ENCODE peak calls at places on chromosomes 12 and 14, in six cellular contexts. One of them, this sample, is unnamed. For H3K36me3, the result is how much of the 10 kb centered on the place peaks cover.

GRCh38 chr14:58243790-58244555 is 670 bp upstream of the PSMA3 start:
- DNase-seq in adrenal gland: no peak
- DNase-seq in body of pancreas: no peak
- DNase-seq in HCT116: peak
- DNase-seq in transverse colon: no peak
- DNase-seq in upper lobe of left lung: no peak
- DNase-seq in this sample: no peak

GRCh38 chr12:106062693-106063092 is 76.1 kb downstream of the NUAK1 start:
- DNase-seq in adrenal gland: no peak
- DNase-seq in body of pancreas: no peak
- DNase-seq in HCT116: no peak
- DNase-seq in transverse colon: no peak
- DNase-seq in upper lobe of left lung: no peak
- DNase-seq in this sample: no peak

GRCh38 chr14:92022036-92022435 is 17.8 kb downstream of the TRIP11 start:
- DNase-seq in adrenal gland: no peak
- DNase-seq in body of pancreas: no peak
- DNase-seq in HCT116: no peak
- DNase-seq in transverse colon: no peak
- DNase-seq in upper lobe of left lung: no peak
- DNase-seq in this sample: no peak

GRCh38 chr12:93314177-93314497 is 63.6 kb upstream of the NUDT4 start:
- DNase-seq in adrenal gland: no peak
- DNase-seq in body of pancreas: no peak
- DNase-seq in HCT116: no peak
- DNase-seq in transverse colon: no peak
- DNase-seq in upper lobe of left lung: no peak
- DNase-seq in this sample: no peak

GRCh38 chr12:89756638-89757321 is 48.1 kb upstream of the ATP2B1 start:
- DNase-seq in adrenal gland: no peak
- DNase-seq in body of pancreas: no peak
- DNase-seq in HCT116: peak
- DNase-seq in transverse colon: no peak
- DNase-seq in upper lobe of left lung: no peak
- DNase-seq in this sample: no peak

GRCh38 chr12:47391566-47391965 is 311.8 kb upstream of the AMIGO2 start:
- DNase-seq in adrenal gland: no peak
- DNase-seq in body of pancreas: no peak
- DNase-seq in HCT116: no peak
- DNase-seq in transverse colon: peak
- DNase-seq in upper lobe of left lung: peak
- DNase-seq in this sample: no peak

GRCh38 chr14:95307402-95308041 is 12.2 kb downstream of the CLMN start:
- DNase-seq in adrenal gland: no peak
- DNase-seq in body of pancreas: peak
- DNase-seq in HCT116: no peak
- DNase-seq in transverse colon: no peak
- DNase-seq in upper lobe of left lung: no peak
- DNase-seq in this sample: peak

GRCh38 chr12:124620606-124621295 is 53.3 kb upstream of the NCOR2 start:
- DNase-seq in adrenal gland: no peak
- DNase-seq in body of pancreas: no peak
- DNase-seq in HCT116: no peak
- DNase-seq in transverse colon: no peak
- DNase-seq in upper lobe of left lung: no peak
- DNase-seq in this sample: no peak

GRCh38 chr12:5554711-5555110 is 122.8 kb downstream of the NTF3 start:
- DNase-seq in adrenal gland: no peak
- DNase-seq in body of pancreas: no peak
- DNase-seq in HCT116: no peak
- DNase-seq in transverse colon: no peak
- DNase-seq in upper lobe of left lung: no peak
- DNase-seq in this sample: no peak

GRCh38 chr12:47017901-47018479 is 61.4 kb upstream of the PCED1B start:
- DNase-seq in adrenal gland: no peak
- DNase-seq in body of pancreas: no peak
- DNase-seq in HCT116: no peak
- DNase-seq in transverse colon: no peak
- DNase-seq in upper lobe of left lung: no peak
- DNase-seq in this sample: no peak

DNA sequence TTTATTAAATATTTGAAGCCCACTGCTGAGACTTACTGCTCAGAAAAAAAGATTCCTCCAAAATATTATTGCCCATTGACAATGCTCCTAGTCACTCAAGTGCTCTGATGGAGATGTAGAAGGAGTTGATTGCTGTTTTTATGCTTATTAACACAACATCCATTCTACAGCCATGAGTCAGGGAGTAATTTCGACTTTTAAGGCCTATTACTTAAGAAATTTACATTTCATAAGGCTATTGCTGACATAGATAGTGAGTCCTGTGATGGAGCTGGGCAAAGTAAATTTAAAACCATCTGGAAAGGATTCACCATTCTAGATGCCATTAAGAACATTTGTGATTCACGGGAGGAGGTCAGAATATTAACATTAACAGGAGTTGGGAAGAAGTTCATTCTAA is 5.2 kb downstream of the KCNJ8 start:
- DNase-seq in adrenal gland: no peak
- DNase-seq in body of pancreas: no peak
- DNase-seq in HCT116: no peak
- DNase-seq in transverse colon: no peak
- DNase-seq in upper lobe of left lung: no peak
- DNase-seq in this sample: no peak
- TF ChIP-seq POLR2A in adrenal gland: no peak
- TF ChIP-seq POLR2A in body of pancreas: no peak
- TF ChIP-seq POLR2A in HCT116: no peak
- TF ChIP-seq POLR2A in transverse colon: no peak
- TF ChIP-seq POLR2A in upper lobe of left lung: no peak
- TF ChIP-seq POLR2A in this sample: no peak

GRCh38 chr12:44812062-44812461 is 64.1 kb downstream of the NELL2 start:
- DNase-seq in adrenal gland: no peak
- DNase-seq in body of pancreas: no peak
- DNase-seq in HCT116: peak
- DNase-seq in transverse colon: no peak
- DNase-seq in upper lobe of left lung: no peak
- DNase-seq in this sample: no peak
- TF ChIP-seq CTCF in adrenal gland: no peak
- TF ChIP-seq CTCF in body of pancreas: no peak
- TF ChIP-seq CTCF in HCT116: peak
- TF ChIP-seq CTCF in transverse colon: peak
- TF ChIP-seq CTCF in upper lobe of left lung: no peak
- TF ChIP-seq CTCF in this sample: no peak

DNA sequence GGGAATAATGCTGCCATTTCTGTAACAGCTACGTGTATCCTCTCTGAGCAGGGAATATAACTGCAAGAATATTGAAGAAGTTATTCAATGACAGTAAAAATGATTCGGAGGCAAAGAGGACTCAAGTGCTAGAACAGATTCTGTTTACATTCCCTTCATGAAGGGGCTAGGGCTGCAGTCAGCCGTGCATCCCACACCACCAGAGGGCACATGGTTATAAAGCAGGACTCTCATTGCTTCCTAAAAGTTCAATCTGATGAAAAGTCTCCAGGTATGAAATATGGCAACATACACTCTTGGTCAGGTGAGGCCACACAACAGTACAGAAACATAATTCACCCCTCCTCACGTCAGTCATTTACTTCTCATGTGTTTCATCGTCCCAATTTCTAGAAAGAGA is 34.0 kb downstream of the TCHP start:
- DNase-seq in adrenal gland: no peak
- DNase-seq in body of pancreas: peak
- DNase-seq in HCT116: no peak
- DNase-seq in transverse colon: no peak
- DNase-seq in upper lobe of left lung: no peak
- DNase-seq in this sample: no peak
- H3K36me3 ChIP-seq in adrenal gland: under half
- H3K36me3 ChIP-seq in body of pancreas: under half
- H3K36me3 ChIP-seq in HCT116: under half
- H3K36me3 ChIP-seq in transverse colon: half or more
- H3K36me3 ChIP-seq in upper lobe of left lung: half or more
- H3K36me3 ChIP-seq in this sample: under half

DNA sequence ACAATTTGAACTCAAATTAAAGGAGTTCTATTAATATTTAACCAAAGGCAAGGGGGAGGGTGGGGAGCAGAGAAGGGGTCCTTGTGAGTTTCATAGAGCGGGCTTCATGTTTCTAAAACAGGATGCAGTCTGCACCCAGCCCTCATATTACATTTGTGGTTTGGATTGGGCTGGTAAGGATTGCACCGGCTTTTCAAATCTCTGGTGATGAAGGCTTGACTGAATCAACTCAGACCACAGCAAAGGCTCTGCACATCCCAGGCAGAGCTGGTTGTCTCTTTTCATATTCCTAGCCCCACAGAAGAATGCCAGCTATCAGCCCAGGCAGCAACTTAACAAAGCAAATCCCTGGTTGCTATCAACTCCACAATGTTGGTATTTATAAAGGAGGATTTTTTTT is 1221.4 kb downstream of the VRK1 start:
- DNase-seq in adrenal gland: no peak
- DNase-seq in body of pancreas: no peak
- DNase-seq in HCT116: no peak
- DNase-seq in transverse colon: no peak
- DNase-seq in upper lobe of left lung: no peak
- DNase-seq in this sample: no peak
- TF ChIP-seq POLR2A in adrenal gland: no peak
- TF ChIP-seq POLR2A in body of pancreas: no peak
- TF ChIP-seq POLR2A in HCT116: no peak
- TF ChIP-seq POLR2A in transverse colon: no peak
- TF ChIP-seq POLR2A in upper lobe of left lung: no peak
- TF ChIP-seq POLR2A in this sample: no peak

This sample was measured in right lobe of liver.